ENCODE peak calls at places on chromosomes 12 and 14, in four cellular contexts. B, J, U and S are unnamed samples.

GRCh38 chr12:47987411-47988072 is 16.7 kb downstream of the COL2A1 start:
- DNase-seq in J (no peak), U (no peak), B (no peak), S (no peak)

GRCh38 chr12:120590741-120591407 is 9.7 kb upstream of the POP5 start:
- DNase-seq in U (no peak), B (no peak), J (no peak), S (no peak)

GRCh38 chr14:73471582-73472181 is 13.3 kb upstream of the NUMB start:
- DNase-seq in J (no peak), B (no peak), U (no peak), S (no peak)

GRCh38 chr12:93094988-93095737 is 166.1 kb upstream of the EEA1 start:
- DNase-seq in U (no peak), J (no peak), B (no peak), S (no peak)

GRCh38 chr12:67969134-67969782 is 20.0 kb upstream of the IFNG-AS1 start:
- DNase-seq in U (no peak), B (no peak), J (no peak), S (no peak)

GRCh38 chr14:55749201-55749812 is 169.3 kb downstream of the KTN1 start:
- DNase-seq in U (no peak), B (no peak), J (no peak), S (no peak)

GRCh38 chr14:67863223-67863622 is 43.6 kb downstream of the RAD51B start:
- DNase-seq in U (no peak), B (no peak), J (no peak), S (no peak)

GRCh38 chr12:25187781-25188180 is 7.2 kb downstream of the DNAI7 start:
- DNase-seq in J (peak), B (peak), U (no peak), S (peak)

GRCh38 chr14:44613061-44613712 is 106.1 kb upstream of the FSCB start:
- DNase-seq in U (no peak), J (no peak), B (no peak), S (no peak)

GRCh38 chr14:70755655-70756054 is 53.7 kb downstream of the MAP3K9 start:
- DNase-seq in U (no peak), B (no peak), J (peak), S (peak)

GRCh38 chr12:85278598-85279448 is 1.2 kb upstream of the ALX1 start:
- DNase-seq in J (peak), B (no peak), U (peak), S (no peak)

GRCh38 chr12:106251636-106252035 is 3.8 kb upstream of the CKAP4 start:
- DNase-seq in U (no peak), B (no peak), J (no peak), S (no peak)